ENCODE peak calls at places on chromosomes 13 and 19, in seven cellular contexts. O is BJ; V is stimulated activated CD4-positive, alpha-beta T cell treated with anti-CD3 and anti-CD28 coated beads, Interleukin-4, amount 100 ng/mL, for 4 hours; I is A172; X is CD4-positive, alpha-beta T cell; Z is AG08396; S is RKO. C is an unnamed sample.

GRCh38 chr13:37531054-37531453 is 67.5 kb downstream of the POSTN start:
- DNase-seq in O (no peak), V (no peak), I (no peak), X (no peak), Z (no peak), S (no peak), C (peak)

GRCh38 chr13:98798849-98799645 is 46.6 kb upstream of the SLC15A1 start:
- DNase-seq in O (peak), V (no peak), I (no peak), X (no peak), Z (no peak), S (no peak), C (no peak)

GRCh38 chr13:91270031-91270430 is 77.5 kb upstream of the MIR17HG start:
- DNase-seq in O (no peak), V (no peak), I (no peak), X (no peak), Z (no peak), S (no peak), C (no peak)

GRCh38 chr19:1672769-1673644 is 20.6 kb upstream of the TCF3 start:
- DNase-seq in O (no peak), V (no peak), I (no peak), X (no peak), Z (no peak), S (no peak), C (no peak)

GRCh38 chr13:25114220-25114619 is 18.3 kb downstream of the PABPC3 start:
- DNase-seq in O (peak), V (peak), I (peak), X (peak), Z (peak), S (peak), C (peak)

GRCh38 chr13:48586591-48587103 is 53.8 kb upstream of the RCBTB2 start:
- DNase-seq in O (no peak), V (no peak), I (no peak), X (no peak), Z (no peak), S (no peak), C (no peak)

GRCh38 chr13:49625392-49626137 is 2.7 kb upstream of the ARL11 start:
- DNase-seq in O (no peak), V (no peak), I (no peak), X (no peak), Z (no peak), S (peak), C (no peak)

GRCh38 chr19:16591803-16592556 is 19.8 kb upstream of the SLC35E1 start:
- DNase-seq in O (no peak), V (no peak), I (peak), X (no peak), Z (no peak), S (no peak), C (no peak)

GRCh38 chr19:33039108-33039599 is 25.5 kb downstream of the RHPN2 start:
- DNase-seq in O (no peak), V (no peak), I (no peak), X (no peak), Z (no peak), S (no peak), C (no peak)

GRCh38 chr13:46405457-46405856 is 18.4 kb upstream of the RUBCNL start:
- DNase-seq in O (no peak), V (no peak), I (no peak), X (no peak), Z (no peak), S (peak), C (no peak)

GRCh38 chr19:33684550-33685303 is 63.0 kb downstream of the CHST8 start:
- DNase-seq in O (no peak), V (no peak), I (no peak), X (no peak), Z (no peak), S (no peak), C (no peak)

GRCh38 chr13:73107459-73107858 is 48.7 kb downstream of the KLF5 start:
- DNase-seq in O (no peak), V (no peak), I (no peak), X (no peak), Z (no peak), S (no peak), C (no peak)

GRCh38 chr19:35166100-35167063 is 11.8 kb downstream of the FXYD5 start:
- DNase-seq in O (no peak), V (no peak), I (no peak), X (no peak), Z (no peak), S (no peak), C (no peak)

GRCh38 chr13:42524487-42525034 is 49.4 kb upstream of the TNFSF11 start:
- DNase-seq in O (no peak), V (no peak), I (no peak), X (no peak), Z (no peak), S (no peak), C (no peak)

GRCh38 chr13:44438234-44438579 is 64.6 kb downstream of the SERP2 start:
- DNase-seq in O (no peak), V (no peak), I (no peak), X (no peak), Z (no peak), S (no peak), C (no peak)

GRCh38 chr19:49988433-49988832 is 27.5 kb upstream of the SIGLEC11 start:
- DNase-seq in O (no peak), V (no peak), I (peak), X (no peak), Z (peak), S (peak), C (peak)